ENCODE peak calls at places on chromosomes 7 and 10, in six cellular contexts. One of them, this sample, is unnamed.

GRCh38 chr7:5348134-5349004 is 65.6 kb downstream of the SLC29A4 start:
- DNase-seq in heart right ventricle: no peak
- DNase-seq in endothelial cell of umbilical vein: no peak
- DNase-seq in AG10803: no peak
- DNase-seq in tibial nerve: no peak
- DNase-seq in fibroblast of pulmonary artery: no peak
- DNase-seq in this sample: no peak

GRCh38 chr7:11690395-11690794 is 141.6 kb downstream of the THSD7A start:
- DNase-seq in heart right ventricle: no peak
- DNase-seq in endothelial cell of umbilical vein: no peak
- DNase-seq in AG10803: no peak
- DNase-seq in tibial nerve: no peak
- DNase-seq in fibroblast of pulmonary artery: no peak
- DNase-seq in this sample: no peak

GRCh38 chr7:31100870-31101269 is 48.8 kb downstream of the ADCYAP1R1 start:
- DNase-seq in heart right ventricle: no peak
- DNase-seq in endothelial cell of umbilical vein: no peak
- DNase-seq in AG10803: no peak
- DNase-seq in tibial nerve: no peak
- DNase-seq in fibroblast of pulmonary artery: no peak
- DNase-seq in this sample: no peak

GRCh38 chr10:87622290-87623004 is 37.2 kb upstream of the PAPSS2 start:
- DNase-seq in heart right ventricle: no peak
- DNase-seq in endothelial cell of umbilical vein: no peak
- DNase-seq in AG10803: no peak
- DNase-seq in tibial nerve: no peak
- DNase-seq in fibroblast of pulmonary artery: no peak
- DNase-seq in this sample: no peak

GRCh38 chr7:37448637-37449331 is at the start of gene ELMO1:
- DNase-seq in heart right ventricle: peak
- DNase-seq in endothelial cell of umbilical vein: peak
- DNase-seq in AG10803: peak
- DNase-seq in tibial nerve: peak
- DNase-seq in fibroblast of pulmonary artery: peak
- DNase-seq in this sample: peak

GRCh38 chr10:110501142-110501937 is 3.6 kb downstream of the DUSP5 start:
- DNase-seq in heart right ventricle: peak
- DNase-seq in endothelial cell of umbilical vein: peak
- DNase-seq in AG10803: peak
- DNase-seq in tibial nerve: peak
- DNase-seq in fibroblast of pulmonary artery: peak
- DNase-seq in this sample: peak

GRCh38 chr10:86366033-86366901 is at the start of gene GRID1:
- DNase-seq in heart right ventricle: peak
- DNase-seq in endothelial cell of umbilical vein: no peak
- DNase-seq in AG10803: no peak
- DNase-seq in tibial nerve: peak
- DNase-seq in fibroblast of pulmonary artery: no peak
- DNase-seq in this sample: no peak

GRCh38 chr10:4596951-4597350 is 229.1 kb upstream of the AKR1E2 start:
- DNase-seq in heart right ventricle: no peak
- DNase-seq in endothelial cell of umbilical vein: no peak
- DNase-seq in AG10803: peak
- DNase-seq in tibial nerve: no peak
- DNase-seq in fibroblast of pulmonary artery: peak
- DNase-seq in this sample: no peak

GRCh38 chr10:52571018-52571417 is 201.6 kb downstream of the MBL2 start:
- DNase-seq in heart right ventricle: no peak
- DNase-seq in endothelial cell of umbilical vein: no peak
- DNase-seq in AG10803: peak
- DNase-seq in tibial nerve: no peak
- DNase-seq in fibroblast of pulmonary artery: no peak
- DNase-seq in this sample: no peak

GRCh38 chr10:100742067-100742771 is 3.2 kb upstream of the PAX2 start:
- DNase-seq in heart right ventricle: no peak
- DNase-seq in endothelial cell of umbilical vein: no peak
- DNase-seq in AG10803: no peak
- DNase-seq in tibial nerve: no peak
- DNase-seq in fibroblast of pulmonary artery: no peak
- DNase-seq in this sample: no peak

GRCh38 chr7:33237034-33237433 is 107.7 kb downstream of the BBS9 start:
- DNase-seq in heart right ventricle: no peak
- DNase-seq in endothelial cell of umbilical vein: peak
- DNase-seq in AG10803: no peak
- DNase-seq in tibial nerve: no peak
- DNase-seq in fibroblast of pulmonary artery: no peak
- DNase-seq in this sample: no peak

GRCh38 chr7:68015565-68016532 is 1019.2 kb downstream of the TYW1 start:
- DNase-seq in heart right ventricle: no peak
- DNase-seq in endothelial cell of umbilical vein: no peak
- DNase-seq in AG10803: no peak
- DNase-seq in tibial nerve: no peak
- DNase-seq in fibroblast of pulmonary artery: no peak
- DNase-seq in this sample: no peak

GRCh38 chr7:85160223-85160622 is 26.6 kb downstream of the SEMA3D start:
- DNase-seq in heart right ventricle: no peak
- DNase-seq in endothelial cell of umbilical vein: peak
- DNase-seq in AG10803: peak
- DNase-seq in tibial nerve: no peak
- DNase-seq in fibroblast of pulmonary artery: no peak
- DNase-seq in this sample: peak

GRCh38 chr10:104577861-104578480 is 63.1 kb upstream of the SORCS3 start:
- DNase-seq in heart right ventricle: no peak
- DNase-seq in endothelial cell of umbilical vein: no peak
- DNase-seq in AG10803: peak
- DNase-seq in tibial nerve: no peak
- DNase-seq in fibroblast of pulmonary artery: no peak
- DNase-seq in this sample: no peak

GRCh38 chr10:131977323-131978096 is 4.2 kb downstream of the BNIP3 start:
- DNase-seq in heart right ventricle: no peak
- DNase-seq in endothelial cell of umbilical vein: no peak
- DNase-seq in AG10803: no peak
- DNase-seq in tibial nerve: no peak
- DNase-seq in fibroblast of pulmonary artery: no peak
- DNase-seq in this sample: no peak

GRCh38 chr10:131979821-131980270 is 1.9 kb downstream of the BNIP3 start:
- DNase-seq in heart right ventricle: peak
- DNase-seq in endothelial cell of umbilical vein: peak
- DNase-seq in AG10803: peak
- DNase-seq in tibial nerve: no peak
- DNase-seq in fibroblast of pulmonary artery: peak
- DNase-seq in this sample: peak

GRCh38 chr10:131979336-131979735 is 2.4 kb downstream of the BNIP3 start:
- DNase-seq in heart right ventricle: no peak
- DNase-seq in endothelial cell of umbilical vein: no peak
- DNase-seq in AG10803: no peak
- DNase-seq in tibial nerve: no peak
- DNase-seq in fibroblast of pulmonary artery: no peak
- DNase-seq in this sample: no peak

GRCh38 chr10:131978366-131978765 is 3.4 kb downstream of the BNIP3 start:
- DNase-seq in heart right ventricle: no peak
- DNase-seq in endothelial cell of umbilical vein: no peak
- DNase-seq in AG10803: no peak
- DNase-seq in tibial nerve: no peak
- DNase-seq in fibroblast of pulmonary artery: no peak
- DNase-seq in this sample: no peak

GRCh38 chr10:131978851-131979250 is 2.9 kb downstream of the BNIP3 start:
- DNase-seq in heart right ventricle: no peak
- DNase-seq in endothelial cell of umbilical vein: no peak
- DNase-seq in AG10803: no peak
- DNase-seq in tibial nerve: no peak
- DNase-seq in fibroblast of pulmonary artery: no peak
- DNase-seq in this sample: no peak
- H3K4me3 ChIP-seq in heart right ventricle: no peak
- H3K4me3 ChIP-seq in endothelial cell of umbilical vein: no peak
- H3K4me3 ChIP-seq in AG10803: peak
- H3K4me3 ChIP-seq in tibial nerve: no peak
- H3K4me3 ChIP-seq in fibroblast of pulmonary artery: no peak
- H3K4me3 ChIP-seq in this sample: no peak

GRCh38 chr7:23264916-23265458 is 18.4 kb downstream of the GPNMB start:
- DNase-seq in heart right ventricle: no peak
- DNase-seq in endothelial cell of umbilical vein: no peak
- DNase-seq in AG10803: no peak
- DNase-seq in tibial nerve: no peak
- DNase-seq in fibroblast of pulmonary artery: no peak
- DNase-seq in this sample: no peak
- TF ChIP-seq CTCF in heart right ventricle: no peak
- TF ChIP-seq CTCF in endothelial cell of umbilical vein: no peak
- TF ChIP-seq CTCF in AG10803: no peak
- TF ChIP-seq CTCF in tibial nerve: no peak
- TF ChIP-seq CTCF in fibroblast of pulmonary artery: no peak
- TF ChIP-seq CTCF in this sample: no peak

DNA sequence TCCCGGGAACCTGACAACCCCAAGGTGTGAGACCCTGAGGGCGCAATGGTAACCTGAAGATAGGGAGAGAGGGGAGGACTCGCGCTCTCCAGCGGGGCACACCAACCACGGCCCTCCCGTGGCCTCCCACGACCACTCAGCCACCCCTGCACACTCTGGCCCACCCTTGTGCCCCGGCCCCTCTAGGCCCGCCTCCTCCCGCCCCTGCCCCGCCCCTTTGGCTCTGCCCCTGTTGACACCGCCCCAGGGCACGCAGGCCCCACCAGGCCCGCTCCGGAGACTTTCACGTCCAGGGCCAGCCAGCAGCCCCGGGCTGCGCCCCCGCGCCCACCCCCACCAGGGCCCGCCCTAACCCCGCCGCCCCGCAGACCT is 11.0 kb downstream of the ATG9B start:
- DNase-seq in heart right ventricle: no peak
- DNase-seq in endothelial cell of umbilical vein: no peak
- DNase-seq in AG10803: no peak
- DNase-seq in tibial nerve: no peak
- DNase-seq in fibroblast of pulmonary artery: no peak
- DNase-seq in this sample: no peak
- H3K4me3 ChIP-seq in heart right ventricle: no peak
- H3K4me3 ChIP-seq in endothelial cell of umbilical vein: no peak
- H3K4me3 ChIP-seq in AG10803: peak
- H3K4me3 ChIP-seq in tibial nerve: peak
- H3K4me3 ChIP-seq in fibroblast of pulmonary artery: no peak
- H3K4me3 ChIP-seq in this sample: no peak

GRCh38 chr10:67853512-67853911 is 15.5 kb upstream of the DNAJC12 start:
- DNase-seq in heart right ventricle: no peak
- DNase-seq in endothelial cell of umbilical vein: no peak
- DNase-seq in AG10803: no peak
- DNase-seq in tibial nerve: no peak
- DNase-seq in fibroblast of pulmonary artery: no peak
- DNase-seq in this sample: no peak

GRCh38 chr10:67851229-67851628 is 13.2 kb upstream of the DNAJC12 start:
- DNase-seq in heart right ventricle: no peak
- DNase-seq in endothelial cell of umbilical vein: no peak
- DNase-seq in AG10803: no peak
- DNase-seq in tibial nerve: no peak
- DNase-seq in fibroblast of pulmonary artery: no peak
- DNase-seq in this sample: no peak

DNA sequence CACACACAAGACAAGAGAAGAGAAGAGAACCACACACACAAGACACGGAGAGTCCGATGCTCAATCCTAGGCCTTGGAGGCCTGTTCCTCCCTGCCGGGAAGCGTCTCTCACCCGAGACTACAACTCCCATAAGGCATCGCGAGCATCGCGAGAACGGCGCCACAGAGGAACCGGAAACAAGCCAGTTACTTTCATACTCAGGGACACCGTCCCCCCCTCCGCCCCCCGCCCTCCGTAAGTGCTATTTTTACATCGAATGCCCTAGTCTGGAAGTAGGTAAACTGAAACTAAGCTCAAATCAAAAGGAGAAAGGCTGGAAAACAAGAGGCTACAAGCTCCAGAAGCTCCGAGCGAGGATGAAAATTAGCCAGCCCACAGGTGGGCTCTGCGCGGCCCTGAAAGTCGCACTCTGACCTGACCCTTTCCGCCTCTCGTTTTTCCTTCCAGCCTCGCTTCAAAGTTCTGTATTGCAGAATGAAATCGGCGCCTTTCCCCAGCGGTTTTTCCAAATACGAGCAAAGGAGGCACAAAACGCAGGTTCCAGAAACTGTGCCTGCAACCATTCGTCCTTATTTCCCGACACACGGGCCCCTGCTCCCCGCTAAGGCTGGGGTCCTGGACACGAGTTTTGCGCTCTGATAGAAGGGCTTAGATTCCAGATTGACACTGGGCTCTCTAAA is 11.5 kb upstream of the DNAJC12 start:
- DNase-seq in heart right ventricle: peak
- DNase-seq in endothelial cell of umbilical vein: peak
- DNase-seq in AG10803: peak
- DNase-seq in tibial nerve: peak
- DNase-seq in fibroblast of pulmonary artery: peak
- DNase-seq in this sample: peak
- TF ChIP-seq CTCF in heart right ventricle: no peak
- TF ChIP-seq CTCF in endothelial cell of umbilical vein: no peak
- TF ChIP-seq CTCF in AG10803: no peak
- TF ChIP-seq CTCF in tibial nerve: no peak
- TF ChIP-seq CTCF in fibroblast of pulmonary artery: no peak
- TF ChIP-seq CTCF in this sample: no peak

DNA sequence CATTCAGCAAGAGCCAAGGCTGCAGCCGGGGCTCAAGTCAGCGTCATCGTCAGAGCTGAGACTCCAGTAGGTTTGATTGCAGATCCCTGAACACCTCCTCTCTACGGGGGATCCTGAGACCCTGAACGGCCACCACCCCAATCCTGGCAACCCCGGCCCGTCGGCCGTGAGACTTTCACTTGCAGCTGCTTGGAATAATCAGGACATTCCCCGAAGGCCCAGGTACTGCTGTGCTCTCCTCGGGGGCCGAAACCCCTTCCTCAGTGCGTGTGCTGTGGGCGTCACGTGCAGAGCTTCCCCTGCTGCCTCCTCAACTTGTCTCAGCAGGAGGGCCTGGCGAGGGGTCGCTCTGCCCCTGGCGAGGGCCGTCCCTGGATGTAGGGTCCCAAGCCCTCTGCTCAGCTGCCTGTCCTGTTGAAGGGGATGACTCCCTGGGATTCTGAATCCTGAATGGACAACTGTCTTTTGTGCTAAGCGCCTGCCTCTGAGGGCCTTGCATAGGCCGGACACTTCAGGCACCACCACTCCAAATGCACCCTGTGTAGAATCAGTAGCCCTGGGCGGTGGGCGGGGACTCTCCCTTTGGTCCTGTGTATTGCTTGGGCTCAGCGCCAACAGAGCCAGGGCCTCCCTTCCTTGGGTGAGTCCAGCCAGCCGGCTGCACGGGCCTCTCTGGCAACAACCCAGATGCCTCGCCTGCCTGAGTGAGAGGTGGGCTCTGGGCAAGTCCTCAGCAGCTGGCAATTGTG is 63.8 kb upstream of the EBF3 start:
- DNase-seq in heart right ventricle: no peak
- DNase-seq in endothelial cell of umbilical vein: no peak
- DNase-seq in AG10803: no peak
- DNase-seq in tibial nerve: no peak
- DNase-seq in fibroblast of pulmonary artery: peak
- DNase-seq in this sample: no peak
- H3K4me3 ChIP-seq in heart right ventricle: no peak
- H3K4me3 ChIP-seq in endothelial cell of umbilical vein: no peak
- H3K4me3 ChIP-seq in AG10803: no peak
- H3K4me3 ChIP-seq in tibial nerve: no peak
- H3K4me3 ChIP-seq in fibroblast of pulmonary artery: no peak
- H3K4me3 ChIP-seq in this sample: no peak